ENCODE peak calls at places on chromosomes 4 and X, in ten cellular contexts. One of them, this sample, is unnamed.

GRCh38 chr4:158209825-158210807 is at the start of gene TMEM144:
- DNase-seq in AG10803: peak
- DNase-seq in brain microvascular endothelial cell: peak
- DNase-seq in choroid plexus epithelial cell: peak
- DNase-seq in osteoblast: peak
- DNase-seq in CD4-positive, alpha-beta T cell: no peak
- DNase-seq in mucosa of descending colon: peak
- DNase-seq in colonic mucosa: peak
- DNase-seq in BE2C: peak
- DNase-seq in neural crest cell: peak
- DNase-seq in this sample: peak

GRCh38 chr4:186724048-186724860 is 598 bp upstream of the FAT1 start:
- DNase-seq in colonic mucosa: peak
- DNase-seq in mucosa of descending colon: peak
- DNase-seq in osteoblast: peak
- DNase-seq in BE2C: no peak
- DNase-seq in CD4-positive, alpha-beta T cell: no peak
- DNase-seq in choroid plexus epithelial cell: peak
- DNase-seq in brain microvascular endothelial cell: peak
- DNase-seq in neural crest cell: peak
- DNase-seq in AG10803: peak
- DNase-seq in this sample: no peak

GRCh38 chr4:75630932-75631320 is 598 bp upstream of the CDKL2 start:
- DNase-seq in osteoblast: no peak
- DNase-seq in CD4-positive, alpha-beta T cell: no peak
- DNase-seq in neural crest cell: no peak
- DNase-seq in mucosa of descending colon: no peak
- DNase-seq in colonic mucosa: no peak
- DNase-seq in BE2C: no peak
- DNase-seq in brain microvascular endothelial cell: no peak
- DNase-seq in AG10803: no peak
- DNase-seq in choroid plexus epithelial cell: no peak
- DNase-seq in this sample: no peak

GRCh38 chr4:40333921-40334352 is 1.2 kb upstream of the CHRNA9 start:
- DNase-seq in mucosa of descending colon: no peak
- DNase-seq in AG10803: peak
- DNase-seq in BE2C: peak
- DNase-seq in osteoblast: peak
- DNase-seq in colonic mucosa: no peak
- DNase-seq in neural crest cell: no peak
- DNase-seq in choroid plexus epithelial cell: peak
- DNase-seq in CD4-positive, alpha-beta T cell: no peak
- DNase-seq in brain microvascular endothelial cell: peak
- DNase-seq in this sample: peak

GRCh38 chr4:158315706-158316105 is 105.4 kb downstream of the TMEM144 start:
- DNase-seq in colonic mucosa: no peak
- DNase-seq in CD4-positive, alpha-beta T cell: no peak
- DNase-seq in choroid plexus epithelial cell: peak
- DNase-seq in BE2C: no peak
- DNase-seq in osteoblast: no peak
- DNase-seq in mucosa of descending colon: no peak
- DNase-seq in neural crest cell: no peak
- DNase-seq in AG10803: peak
- DNase-seq in brain microvascular endothelial cell: peak
- DNase-seq in this sample: peak

GRCh38 chrX:153631931-153632611 is 14.9 kb upstream of the DUSP9 start:
- DNase-seq in osteoblast: peak
- DNase-seq in brain microvascular endothelial cell: no peak
- DNase-seq in CD4-positive, alpha-beta T cell: no peak
- DNase-seq in colonic mucosa: no peak
- DNase-seq in mucosa of descending colon: no peak
- DNase-seq in choroid plexus epithelial cell: no peak
- DNase-seq in AG10803: no peak
- DNase-seq in neural crest cell: no peak
- DNase-seq in BE2C: no peak
- DNase-seq in this sample: no peak

GRCh38 chr4:159016527-159017137 is 86.2 kb upstream of the RAPGEF2 start:
- DNase-seq in osteoblast: no peak
- DNase-seq in mucosa of descending colon: no peak
- DNase-seq in AG10803: no peak
- DNase-seq in neural crest cell: peak
- DNase-seq in choroid plexus epithelial cell: peak
- DNase-seq in colonic mucosa: no peak
- DNase-seq in BE2C: no peak
- DNase-seq in brain microvascular endothelial cell: no peak
- DNase-seq in CD4-positive, alpha-beta T cell: no peak
- DNase-seq in this sample: no peak

GRCh38 chr4:73871911-73872310 is 2.7 kb downstream of the CXCL1 start:
- DNase-seq in osteoblast: no peak
- DNase-seq in neural crest cell: no peak
- DNase-seq in brain microvascular endothelial cell: no peak
- DNase-seq in AG10803: no peak
- DNase-seq in mucosa of descending colon: no peak
- DNase-seq in choroid plexus epithelial cell: no peak
- DNase-seq in CD4-positive, alpha-beta T cell: no peak
- DNase-seq in BE2C: no peak
- DNase-seq in colonic mucosa: no peak
- DNase-seq in this sample: no peak

GRCh38 chr4:154640999-154641398 is 28.5 kb upstream of the FGG start:
- DNase-seq in brain microvascular endothelial cell: no peak
- DNase-seq in AG10803: no peak
- DNase-seq in neural crest cell: no peak
- DNase-seq in mucosa of descending colon: no peak
- DNase-seq in BE2C: no peak
- DNase-seq in CD4-positive, alpha-beta T cell: no peak
- DNase-seq in choroid plexus epithelial cell: no peak
- DNase-seq in osteoblast: no peak
- DNase-seq in colonic mucosa: no peak
- DNase-seq in this sample: no peak

GRCh38 chr4:73664470-73664869 is 44.2 kb upstream of the RASSF6 start:
- DNase-seq in mucosa of descending colon: no peak
- DNase-seq in AG10803: no peak
- DNase-seq in colonic mucosa: no peak
- DNase-seq in neural crest cell: no peak
- DNase-seq in brain microvascular endothelial cell: no peak
- DNase-seq in BE2C: no peak
- DNase-seq in CD4-positive, alpha-beta T cell: no peak
- DNase-seq in osteoblast: no peak
- DNase-seq in choroid plexus epithelial cell: no peak
- DNase-seq in this sample: no peak

GRCh38 chrX:129984196-129984962 is 1.9 kb downstream of the BCORL1 start:
- DNase-seq in colonic mucosa: peak
- DNase-seq in neural crest cell: peak
- DNase-seq in brain microvascular endothelial cell: no peak
- DNase-seq in mucosa of descending colon: peak
- DNase-seq in CD4-positive, alpha-beta T cell: peak
- DNase-seq in osteoblast: peak
- DNase-seq in BE2C: peak
- DNase-seq in AG10803: peak
- DNase-seq in choroid plexus epithelial cell: no peak
- DNase-seq in this sample: no peak

GRCh38 chrX:41027388-41027787 is 57.9 kb upstream of the USP9X start:
- DNase-seq in CD4-positive, alpha-beta T cell: no peak
- DNase-seq in mucosa of descending colon: no peak
- DNase-seq in colonic mucosa: no peak
- DNase-seq in AG10803: peak
- DNase-seq in brain microvascular endothelial cell: peak
- DNase-seq in osteoblast: peak
- DNase-seq in BE2C: no peak
- DNase-seq in neural crest cell: no peak
- DNase-seq in choroid plexus epithelial cell: peak
- DNase-seq in this sample: peak

GRCh38 chrX:43345166-43345565 is 310.9 kb upstream of the MAOA start:
- DNase-seq in brain microvascular endothelial cell: no peak
- DNase-seq in AG10803: no peak
- DNase-seq in osteoblast: no peak
- DNase-seq in choroid plexus epithelial cell: no peak
- DNase-seq in neural crest cell: no peak
- DNase-seq in CD4-positive, alpha-beta T cell: no peak
- DNase-seq in BE2C: no peak
- DNase-seq in colonic mucosa: no peak
- DNase-seq in mucosa of descending colon: no peak
- DNase-seq in this sample: no peak

GRCh38 chrX:43350935-43351334 is 305.2 kb upstream of the MAOA start:
- DNase-seq in mucosa of descending colon: no peak
- DNase-seq in choroid plexus epithelial cell: no peak
- DNase-seq in osteoblast: no peak
- DNase-seq in BE2C: no peak
- DNase-seq in brain microvascular endothelial cell: no peak
- DNase-seq in CD4-positive, alpha-beta T cell: no peak
- DNase-seq in colonic mucosa: no peak
- DNase-seq in neural crest cell: no peak
- DNase-seq in AG10803: no peak
- DNase-seq in this sample: no peak

DNA sequence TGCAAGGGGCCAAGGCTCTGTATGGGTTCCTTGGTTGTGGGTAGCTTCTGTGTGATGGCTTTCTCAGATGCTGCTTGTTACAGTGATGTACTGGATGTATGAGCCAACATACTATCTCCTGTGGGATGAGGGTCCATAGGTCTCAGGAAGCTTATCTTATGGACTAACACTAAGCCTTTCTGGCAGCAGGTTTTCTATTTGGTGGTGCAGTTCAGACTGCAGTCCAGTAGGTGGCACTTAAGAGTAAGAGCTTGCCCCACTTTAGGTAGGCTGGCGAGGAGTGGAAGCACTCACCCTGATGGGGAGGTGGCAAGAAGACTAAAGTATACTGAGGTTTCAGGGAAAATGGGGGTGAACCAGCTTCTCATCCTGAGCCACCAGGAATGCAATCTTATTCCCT is 306.7 kb upstream of the MAOA start:
- DNase-seq in colonic mucosa: peak
- DNase-seq in choroid plexus epithelial cell: peak
- DNase-seq in brain microvascular endothelial cell: peak
- DNase-seq in BE2C: peak
- DNase-seq in AG10803: peak
- DNase-seq in CD4-positive, alpha-beta T cell: peak
- DNase-seq in osteoblast: no peak
- DNase-seq in mucosa of descending colon: peak
- DNase-seq in neural crest cell: peak
- DNase-seq in this sample: no peak
- TF ChIP-seq CTCF in colonic mucosa: peak
- TF ChIP-seq CTCF in choroid plexus epithelial cell: peak
- TF ChIP-seq CTCF in brain microvascular endothelial cell: peak
- TF ChIP-seq CTCF in BE2C: peak
- TF ChIP-seq CTCF in AG10803: peak
- TF ChIP-seq CTCF in CD4-positive, alpha-beta T cell: peak
- TF ChIP-seq CTCF in osteoblast: peak
- TF ChIP-seq CTCF in mucosa of descending colon: no peak
- TF ChIP-seq CTCF in neural crest cell: peak
- TF ChIP-seq CTCF in this sample: peak

GRCh38 chrX:55210931-55211677 is 9.0 kb upstream of the PAGE5 start:
- DNase-seq in choroid plexus epithelial cell: no peak
- DNase-seq in neural crest cell: no peak
- DNase-seq in mucosa of descending colon: peak
- DNase-seq in AG10803: no peak
- DNase-seq in BE2C: no peak
- DNase-seq in CD4-positive, alpha-beta T cell: no peak
- DNase-seq in osteoblast: no peak
- DNase-seq in colonic mucosa: no peak
- DNase-seq in brain microvascular endothelial cell: no peak
- DNase-seq in this sample: no peak
- TF ChIP-seq CTCF in choroid plexus epithelial cell: no peak
- TF ChIP-seq CTCF in neural crest cell: no peak
- TF ChIP-seq CTCF in mucosa of descending colon: no peak
- TF ChIP-seq CTCF in AG10803: no peak
- TF ChIP-seq CTCF in BE2C: peak
- TF ChIP-seq CTCF in CD4-positive, alpha-beta T cell: no peak
- TF ChIP-seq CTCF in osteoblast: no peak
- TF ChIP-seq CTCF in colonic mucosa: no peak
- TF ChIP-seq CTCF in brain microvascular endothelial cell: no peak
- TF ChIP-seq CTCF in this sample: no peak

DNA sequence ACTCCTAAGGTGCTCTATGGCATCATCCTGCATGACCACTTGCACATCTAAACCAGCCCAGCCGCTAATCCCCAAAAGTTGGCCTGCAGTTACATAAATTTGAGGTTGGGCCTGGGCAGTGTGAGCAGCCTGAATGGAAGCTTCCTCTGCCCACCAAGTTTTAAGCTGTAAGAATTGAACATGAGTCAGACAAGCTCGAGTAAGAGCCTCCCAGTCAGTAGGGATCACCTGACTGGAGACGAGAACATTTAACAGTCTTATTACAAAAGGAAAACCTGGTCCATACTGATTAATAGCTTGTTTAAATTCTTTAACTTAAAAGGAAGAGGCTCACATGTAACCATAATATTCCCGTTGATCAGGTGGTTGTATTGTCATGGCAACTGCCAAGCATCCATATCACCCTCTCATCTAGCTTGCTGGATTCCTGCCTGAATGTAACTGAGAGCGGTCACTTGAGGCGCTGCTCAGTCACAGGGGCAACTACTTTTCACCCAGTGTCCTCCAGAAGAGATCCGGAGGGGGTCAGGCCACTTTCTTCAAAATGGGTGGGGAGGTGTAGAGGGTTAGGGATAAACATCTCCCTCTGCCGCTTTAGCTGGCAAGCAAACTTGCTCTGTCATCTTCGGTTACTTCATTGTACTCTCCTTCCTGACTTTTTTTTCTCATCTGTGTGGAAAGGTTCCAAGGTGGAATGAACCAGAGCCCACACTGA is 56.6 kb upstream of the WDR1 start:
- DNase-seq in neural crest cell: no peak
- DNase-seq in mucosa of descending colon: no peak
- DNase-seq in BE2C: no peak
- DNase-seq in choroid plexus epithelial cell: peak
- DNase-seq in osteoblast: peak
- DNase-seq in brain microvascular endothelial cell: peak
- DNase-seq in colonic mucosa: no peak
- DNase-seq in AG10803: peak
- DNase-seq in CD4-positive, alpha-beta T cell: no peak
- DNase-seq in this sample: peak
- TF ChIP-seq CTCF in neural crest cell: no peak
- TF ChIP-seq CTCF in mucosa of descending colon: no peak
- TF ChIP-seq CTCF in BE2C: no peak
- TF ChIP-seq CTCF in choroid plexus epithelial cell: peak
- TF ChIP-seq CTCF in osteoblast: no peak
- TF ChIP-seq CTCF in brain microvascular endothelial cell: no peak
- TF ChIP-seq CTCF in colonic mucosa: no peak
- TF ChIP-seq CTCF in AG10803: peak
- TF ChIP-seq CTCF in CD4-positive, alpha-beta T cell: no peak
- TF ChIP-seq CTCF in this sample: peak

GRCh38 chr4:2536193-2537010 is at the start of gene FAM193A:
- DNase-seq in choroid plexus epithelial cell: peak
- DNase-seq in colonic mucosa: peak
- DNase-seq in neural crest cell: peak
- DNase-seq in brain microvascular endothelial cell: peak
- DNase-seq in CD4-positive, alpha-beta T cell: peak
- DNase-seq in osteoblast: peak
- DNase-seq in mucosa of descending colon: peak
- DNase-seq in AG10803: peak
- DNase-seq in BE2C: peak
- DNase-seq in this sample: peak

GRCh38 chr4:2537011-2537830 is 774 bp downstream of the FAM193A start:
- DNase-seq in CD4-positive, alpha-beta T cell: peak
- DNase-seq in osteoblast: peak
- DNase-seq in choroid plexus epithelial cell: peak
- DNase-seq in neural crest cell: peak
- DNase-seq in BE2C: peak
- DNase-seq in brain microvascular endothelial cell: no peak
- DNase-seq in AG10803: peak
- DNase-seq in colonic mucosa: peak
- DNase-seq in mucosa of descending colon: peak
- DNase-seq in this sample: peak

GRCh38 chr4:2534904-2535385 is 1.5 kb upstream of the FAM193A start:
- DNase-seq in mucosa of descending colon: no peak
- DNase-seq in brain microvascular endothelial cell: no peak
- DNase-seq in BE2C: no peak
- DNase-seq in colonic mucosa: no peak
- DNase-seq in neural crest cell: no peak
- DNase-seq in osteoblast: no peak
- DNase-seq in AG10803: no peak
- DNase-seq in CD4-positive, alpha-beta T cell: no peak
- DNase-seq in choroid plexus epithelial cell: no peak
- DNase-seq in this sample: no peak

GRCh38 chr4:2535386-2536192 is 858 bp upstream of the FAM193A start:
- DNase-seq in osteoblast: peak
- DNase-seq in choroid plexus epithelial cell: peak
- DNase-seq in BE2C: peak
- DNase-seq in CD4-positive, alpha-beta T cell: peak
- DNase-seq in mucosa of descending colon: peak
- DNase-seq in colonic mucosa: peak
- DNase-seq in AG10803: peak
- DNase-seq in brain microvascular endothelial cell: no peak
- DNase-seq in neural crest cell: peak
- DNase-seq in this sample: no peak
- TF ChIP-seq CTCF in osteoblast: no peak
- TF ChIP-seq CTCF in choroid plexus epithelial cell: peak
- TF ChIP-seq CTCF in BE2C: peak
- TF ChIP-seq CTCF in CD4-positive, alpha-beta T cell: no peak
- TF ChIP-seq CTCF in mucosa of descending colon: no peak
- TF ChIP-seq CTCF in colonic mucosa: no peak
- TF ChIP-seq CTCF in AG10803: peak
- TF ChIP-seq CTCF in brain microvascular endothelial cell: peak
- TF ChIP-seq CTCF in neural crest cell: peak
- TF ChIP-seq CTCF in this sample: peak

This sample was measured in HFFc6.